ENCODE peak calls at places on chromosome 11, in six cellular contexts. K is neuronal stem cell, V is IMR-90, O is H9, G is trophoblast cell, N is H1. L is an unnamed sample.

GRCh38 chr11:8333431-8334401 is 70.0 kb upstream of the LMO1 start:
- DNase-seq in O (peak; percentile 63), G (no peak), N (no peak), V (no peak), K (no peak), L (peak; percentile 34)

GRCh38 chr11:25860677-25861445 is 471.1 kb upstream of the ANO3 start:
- DNase-seq in O (no peak), V (peak; percentile 15), N (no peak), G (no peak), K (no peak), L (peak; percentile 83)

GRCh38 chr11:69931994-69932910 is 113.0 kb upstream of the FGF3 start:
- DNase-seq in K (no peak), O (no peak), N (no peak), G (no peak), V (no peak), L (no peak)

GRCh38 chr11:86818466-86819282 is 18.3 kb downstream of the PRSS23 start:
- DNase-seq in N (no peak), O (no peak), V (peak; percentile 81), K (no peak), G (peak; percentile 26), L (peak; percentile 83)

GRCh38 chr11:77322926-77323590 is 21.6 kb upstream of the GDPD4 start:
- DNase-seq in N (no peak), G (no peak), K (no peak), O (no peak), V (peak; percentile 57), L (no peak)

GRCh38 chr11:47551086-47551485 is 1.8 kb downstream of the CELF1 start:
- DNase-seq in K (no peak), G (no peak), N (no peak), O (no peak), V (peak; percentile 48), L (peak; percentile 66)

GRCh38 chr11:74683279-74683871 is 47.9 kb downstream of the CHRDL2 start:
- DNase-seq in N (peak; percentile 75), O (no peak), K (peak; percentile 26), G (no peak), V (no peak), L (no peak)

GRCh38 chr11:74695705-74696280 is 35.4 kb downstream of the CHRDL2 start:
- DNase-seq in V (no peak), N (no peak), G (no peak), K (no peak), O (peak; percentile 45), L (no peak)

GRCh38 chr11:35418282-35418846 is 994 bp downstream of the SLC1A2 start:
- DNase-seq in G (peak; percentile 9), N (peak; percentile 72), K (peak; percentile 3), O (peak; percentile 72), V (no peak), L (peak; percentile 5)

GRCh38 chr11:123822022-123822421 is 15.9 kb upstream of the OR6M1 start:
- DNase-seq in V (no peak), O (no peak), G (no peak), K (no peak), N (no peak), L (no peak)

GRCh38 chr11:123822591-123822990 is 16.4 kb upstream of the OR6M1 start:
- DNase-seq in K (no peak), G (peak; percentile 65), V (no peak), O (no peak), N (no peak), L (no peak)
- H4K8ac ChIP-seq in K (no peak overlapping the region), G (no peak overlapping the region), V (no peak overlapping the region), O (no peak overlapping the region), N (no peak overlapping the region), L (no peak overlapping the region)

GRCh38 chr11:46275964-46276641 is 1.4 kb upstream of the CREB3L1 start:
- DNase-seq in G (no peak), O (no peak), N (no peak), K (no peak), V (no peak), L (no peak)

GRCh38 chr11:46277313-46277622 is 194 bp upstream of the CREB3L1 start:
- DNase-seq in G (no peak), V (peak; percentile 62), K (no peak), O (no peak), N (no peak), L (peak; percentile 76)

GRCh38 chr11:46277623-46278386 is at the start of gene CREB3L1:
- DNase-seq in K (no peak), G (no peak), O (peak; percentile 69), V (no peak), N (peak; percentile 80), L (no peak)

GRCh38 chr11:46279393-46280099 is 2.1 kb downstream of the CREB3L1 start:
- DNase-seq in G (no peak), N (no peak), K (no peak), O (no peak), V (peak; percentile 80), L (peak; percentile 67)

GRCh38 chr11:46278387-46279173 is 1.1 kb downstream of the CREB3L1 start:
- DNase-seq in O (peak; percentile 75), N (peak; percentile 92), K (no peak), V (peak; percentile 59), G (no peak), L (peak; percentile 79)
- H3K4ac ChIP-seq in O (no peak overlapping the region), N (no peak overlapping the region), K (no peak overlapping the region), V (peak overlapping the region; percentile 98), G (peak overlapping the region; percentile 66), L (peak overlapping the region; percentile 76)

DNA sequence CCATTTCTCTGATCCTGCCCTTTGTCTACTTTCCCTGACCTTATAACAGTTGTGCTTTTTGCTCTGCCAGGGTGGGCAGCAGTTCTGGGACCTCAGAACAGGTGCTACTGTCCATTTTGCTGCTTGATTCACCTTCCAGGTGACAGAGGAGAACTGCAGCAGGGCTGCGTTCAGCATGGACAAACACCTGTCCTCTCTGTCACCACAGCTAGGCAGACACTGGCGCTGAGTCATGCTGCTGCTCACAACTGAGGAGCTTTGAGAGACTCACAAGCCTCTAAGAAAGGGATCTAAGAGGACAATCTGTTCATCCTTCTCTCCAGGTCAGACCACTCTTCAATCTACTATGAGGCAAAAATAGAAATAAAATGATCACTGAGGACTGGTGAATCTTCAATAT is 1144.5 kb upstream of the CCDC90B start:
- DNase-seq in K (no peak), V (no peak), O (peak; percentile 55), N (no peak), G (no peak), L (no peak)
- H3K14ac ChIP-seq in K (no peak overlapping the region), V (no peak overlapping the region), O (peak overlapping the region; percentile 63), N (no peak overlapping the region), G (no peak overlapping the region), L (no peak overlapping the region)

DNA sequence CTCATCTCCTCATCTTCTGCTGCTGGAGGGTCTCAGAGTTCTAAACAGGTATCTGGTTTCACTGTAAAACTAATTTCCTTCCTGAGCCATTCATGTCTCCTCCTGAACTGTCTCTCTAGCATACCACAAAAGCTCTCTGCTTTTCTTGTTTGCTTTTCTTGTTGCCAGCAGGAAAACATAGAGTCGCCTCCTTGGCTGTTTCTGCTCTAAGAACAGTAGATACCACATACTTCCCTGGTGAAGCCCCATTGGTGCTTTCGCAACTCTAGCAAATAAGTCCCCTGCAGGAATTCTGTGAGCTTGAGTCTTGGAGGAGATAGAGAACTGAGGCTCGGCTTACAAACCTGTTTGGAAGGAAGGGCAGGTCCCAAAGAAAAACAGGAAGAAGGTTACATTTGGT is 7.0 kb downstream of the DIXDC1 start:
- DNase-seq in G (peak; percentile 40), N (no peak), O (no peak), K (no peak), V (peak; percentile 87), L (peak; percentile 91)
- H4K8ac ChIP-seq in G (no peak overlapping the region), N (no peak overlapping the region), O (no peak overlapping the region), K (no peak overlapping the region), V (no peak overlapping the region), L (no peak overlapping the region)

GRCh38 chr11:96390403-96390830 is 604 bp downstream of the JRKL start:
- DNase-seq in O (no peak), N (no peak), V (peak; percentile 30), G (no peak), K (no peak), L (peak; percentile 59)

GRCh38 chr11:96393753-96394348 is 4.0 kb downstream of the JRKL start:
- DNase-seq in V (peak; percentile 61), G (no peak), K (no peak), O (no peak), N (no peak), L (peak; percentile 60)

GRCh38 chr11:96391698-96392307 is 2.0 kb downstream of the JRKL start:
- DNase-seq in V (no peak), K (no peak), G (no peak), O (no peak), N (no peak), L (no peak)

GRCh38 chr11:96388891-96389603 is 665 bp downstream of the CCDC82 start:
- DNase-seq in V (no peak), O (no peak), G (no peak), N (no peak), K (no peak), L (peak; percentile 78)

DNA sequence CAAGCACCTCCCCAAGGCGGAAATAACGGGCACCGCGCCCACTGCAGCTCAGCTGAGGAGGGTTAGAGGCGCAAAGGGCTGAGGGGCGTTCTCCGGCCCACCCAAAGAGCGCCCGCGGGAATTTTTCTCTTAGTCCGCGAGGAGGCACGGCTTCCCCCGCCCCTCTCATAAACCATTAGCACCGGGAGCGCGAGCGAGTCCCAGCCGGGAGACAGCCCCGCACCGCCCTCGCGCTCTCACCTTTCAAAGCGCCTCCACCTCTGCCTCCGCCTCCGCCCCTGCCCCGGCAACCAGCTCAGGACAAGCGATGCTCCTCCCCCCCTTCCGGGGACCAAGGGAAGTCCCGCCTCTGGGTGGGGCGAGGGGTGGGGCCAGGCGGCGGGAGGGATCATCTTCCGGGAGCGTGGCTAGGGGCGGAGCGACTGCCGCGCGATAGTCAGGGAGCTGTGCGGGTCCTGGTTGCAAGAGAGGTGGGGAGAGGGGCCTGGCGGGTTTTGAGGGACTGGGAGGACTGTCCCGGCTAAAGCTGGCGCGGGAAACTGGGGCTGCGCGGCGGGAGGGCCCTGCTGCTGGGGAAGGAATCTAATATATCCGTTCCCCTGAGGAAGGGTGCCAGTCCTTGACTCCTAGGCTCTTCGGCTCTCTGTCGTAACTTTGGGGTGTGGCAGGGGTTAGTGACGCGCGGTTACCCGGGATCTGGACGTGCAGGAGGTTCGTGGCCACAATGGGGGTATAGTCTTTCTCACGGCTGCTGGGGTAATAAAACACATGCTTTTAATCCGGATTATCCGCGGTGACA is at the start of the genes CCDC82 and JRKL:
- DNase-seq in V (peak; percentile 92), G (peak; percentile 96), O (peak; percentile 98), K (peak; percentile 96), N (peak; percentile 98), L (peak; percentile 96)
- H3K4ac ChIP-seq in V (peak within 1 kb of the TSS; percentile 94), G (peak within 1 kb of the TSS; percentile 68), O (no peak within 1 kb of the TSS), K (no peak within 1 kb of the TSS), N (no peak within 1 kb of the TSS), L (peak within 1 kb of the TSS; percentile 86)

GRCh38 chr11:83677730-83678129 is 391.6 kb upstream of the CCDC90B start:
- DNase-seq in O (no peak), G (no peak), N (no peak), K (no peak), V (no peak), L (no peak)
- H3K14ac ChIP-seq in O (no peak overlapping the region), G (no peak overlapping the region), N (no peak overlapping the region), K (no peak overlapping the region), V (no peak overlapping the region), L (no peak overlapping the region)

GRCh38 chr11:97009613-97010012 is 619.8 kb downstream of the JRKL start:
- DNase-seq in V (no peak), K (no peak), N (no peak), G (no peak), O (no peak), L (no peak)
- H4K8ac ChIP-seq in V (no peak overlapping the region), K (no peak overlapping the region), N (no peak overlapping the region), G (no peak overlapping the region), O (no peak overlapping the region), L (no peak overlapping the region)

GRCh38 chr11:116654526-116654925 is 118.3 kb downstream of the BUD13 start:
- DNase-seq in O (no peak), N (no peak), G (no peak), K (no peak), V (no peak), L (no peak)
- H3K4ac ChIP-seq in O (no peak overlapping the region), N (no peak overlapping the region), G (no peak overlapping the region), K (no peak overlapping the region), V (no peak overlapping the region), L (no peak overlapping the region)